ENCODE peak calls at places on chromosomes 12 and 14, in seven cellular contexts. B, Z, G, I, C, L and R are unnamed samples.

GRCh38 chr14:66038214-66038977 is 447.8 kb upstream of the CCDC196 start:
- DNase-seq in B (peak), Z (peak), G (no peak), I (peak), C (no peak), L (peak), R (peak)

GRCh38 chr12:78494911-78495310 is 369.7 kb upstream of the SYT1 start:
- DNase-seq in B (peak), Z (no peak), G (no peak), I (no peak), C (no peak), L (peak), R (no peak)

GRCh38 chr14:57634335-57634734 is 140.7 kb upstream of the CCDC198 start:
- DNase-seq in B (no peak), Z (no peak), G (no peak), I (no peak), C (no peak), L (no peak), R (no peak)

GRCh38 chr12:100229876-100230275 is 29.3 kb downstream of the ACTR6 start:
- DNase-seq in B (no peak), Z (no peak), G (no peak), I (peak), C (no peak), L (no peak), R (peak)

GRCh38 chr12:87171356-87171755 is 857.8 kb downstream of the C12orf50 start:
- DNase-seq in B (no peak), Z (no peak), G (no peak), I (no peak), C (no peak), L (no peak), R (no peak)

GRCh38 chr14:71410578-71411279 is 503.5 kb downstream of the PCNX1 start:
- DNase-seq in B (no peak), Z (no peak), G (no peak), I (no peak), C (no peak), L (no peak), R (no peak)

GRCh38 chr12:69881771-69882170 is 56.7 kb downstream of the MYRFL start:
- DNase-seq in B (no peak), Z (no peak), G (no peak), I (no peak), C (no peak), L (no peak), R (no peak)

GRCh38 chr12:128844031-128844635 is 9.1 kb upstream of the GLT1D1 start:
- DNase-seq in B (no peak), Z (no peak), G (no peak), I (no peak), C (peak), L (no peak), R (peak)

GRCh38 chr12:104486943-104487819 is 30.4 kb downstream of the CHST11 start:
- DNase-seq in B (no peak), Z (no peak), G (no peak), I (peak), C (no peak), L (no peak), R (no peak)

GRCh38 chr12:80821513-80822000 is 104.8 kb downstream of the MYF5 start:
- DNase-seq in B (no peak), Z (no peak), G (no peak), I (no peak), C (no peak), L (no peak), R (no peak)

GRCh38 chr12:45483571-45483970 is 245.9 kb upstream of the ARID2 start:
- DNase-seq in B (peak), Z (no peak), G (no peak), I (no peak), C (no peak), L (peak), R (no peak)

GRCh38 chr12:106445981-106446380 is 88.4 kb downstream of the POLR3B start:
- DNase-seq in B (no peak), Z (no peak), G (peak), I (no peak), C (no peak), L (no peak), R (no peak)

GRCh38 chr12:108784270-108784669 is 53.0 kb upstream of the CORO1C start:
- DNase-seq in B (no peak), Z (no peak), G (no peak), I (no peak), C (no peak), L (no peak), R (no peak)

GRCh38 chr14:20493634-20494033 is 11.7 kb upstream of the RNASE10 start:
- DNase-seq in B (no peak), Z (peak), G (no peak), I (no peak), C (no peak), L (no peak), R (peak)